ENCODE peak calls at places on chromosomes 4 and X, in five cellular contexts. One of them, this sample, is unnamed.

GRCh38 chr4:77538574-77539157 is 67.0 kb upstream of the CXCL13 start:
- DNase-seq in transverse colon: no peak
- DNase-seq in tibial nerve: no peak
- DNase-seq in SK-N-SH: no peak
- DNase-seq in A549: peak; percentile 60
- DNase-seq in this sample: no peak

GRCh38 chrX:115898382-115899001 is 272.1 kb upstream of the AGTR2 start:
- DNase-seq in transverse colon: peak; percentile 89
- DNase-seq in SK-N-SH: peak; percentile 37
- DNase-seq in tibial nerve: no peak
- DNase-seq in A549: peak; percentile 23
- DNase-seq in this sample: peak; percentile 90

GRCh38 chr4:172857026-172857425 is 311.6 kb upstream of the GALNT7 start:
- DNase-seq in tibial nerve: no peak
- DNase-seq in SK-N-SH: no peak
- DNase-seq in transverse colon: no peak
- DNase-seq in A549: no peak
- DNase-seq in this sample: no peak

GRCh38 chrX:23720117-23720677 is 22.9 kb downstream of the ACOT9 start:
- DNase-seq in transverse colon: no peak
- DNase-seq in SK-N-SH: no peak
- DNase-seq in A549: no peak
- DNase-seq in tibial nerve: no peak
- DNase-seq in this sample: no peak

GRCh38 chr4:53267026-53267425 is 98.8 kb downstream of the SCFD2 start:
- DNase-seq in tibial nerve: no peak
- DNase-seq in transverse colon: no peak
- DNase-seq in SK-N-SH: no peak
- DNase-seq in A549: no peak
- DNase-seq in this sample: no peak

GRCh38 chr4:130393246-130394041 is 1297.5 kb downstream of the C4orf33 start:
- DNase-seq in A549: no peak
- DNase-seq in tibial nerve: no peak
- DNase-seq in SK-N-SH: no peak
- DNase-seq in transverse colon: no peak
- DNase-seq in this sample: no peak

GRCh38 chr4:133154725-133155124 is 5.6 kb downstream of the PCDH10 start:
- DNase-seq in A549: peak; percentile 31
- DNase-seq in transverse colon: no peak
- DNase-seq in SK-N-SH: peak; percentile 30
- DNase-seq in tibial nerve: no peak
- DNase-seq in this sample: no peak

GRCh38 chr4:68180858-68181531 is 51.3 kb upstream of the TMPRSS11F start:
- DNase-seq in SK-N-SH: no peak
- DNase-seq in tibial nerve: no peak
- DNase-seq in A549: peak; percentile 52
- DNase-seq in transverse colon: no peak
- DNase-seq in this sample: no peak

GRCh38 chrX:143781103-143781502 is 60.6 kb upstream of the SPANXN2 start:
- DNase-seq in A549: no peak
- DNase-seq in tibial nerve: no peak
- DNase-seq in transverse colon: no peak
- DNase-seq in SK-N-SH: no peak
- DNase-seq in this sample: no peak

GRCh38 chr4:138647433-138647832 is 368.1 kb upstream of the NOCT start:
- DNase-seq in SK-N-SH: no peak
- DNase-seq in tibial nerve: no peak
- DNase-seq in transverse colon: no peak
- DNase-seq in A549: no peak
- DNase-seq in this sample: no peak

GRCh38 chr4:176193898-176194297 is 1.5 kb downstream of the SPATA4 start:
- DNase-seq in tibial nerve: no peak
- DNase-seq in A549: peak; percentile 20
- DNase-seq in SK-N-SH: no peak
- DNase-seq in transverse colon: no peak
- DNase-seq in this sample: no peak

GRCh38 chr4:108029731-108030130 is 40.0 kb downstream of the HADH start:
- DNase-seq in transverse colon: no peak
- DNase-seq in SK-N-SH: no peak
- DNase-seq in A549: no peak
- DNase-seq in tibial nerve: no peak
- DNase-seq in this sample: no peak

GRCh38 chr4:153154010-153154975 is 50.0 kb upstream of the TRIM2 start:
- DNase-seq in transverse colon: peak; percentile 50
- DNase-seq in tibial nerve: no peak
- DNase-seq in A549: peak; percentile 43
- DNase-seq in SK-N-SH: peak; percentile 54
- DNase-seq in this sample: no peak

GRCh38 chr4:78734451-78735003 is 41.6 kb upstream of the BMP2K start:
- DNase-seq in A549: no peak
- DNase-seq in transverse colon: no peak
- DNase-seq in tibial nerve: no peak
- DNase-seq in SK-N-SH: no peak
- DNase-seq in this sample: no peak

GRCh38 chr4:23291139-23291538 is 598.4 kb downstream of the GBA3 start:
- DNase-seq in A549: no peak
- DNase-seq in SK-N-SH: no peak
- DNase-seq in tibial nerve: no peak
- DNase-seq in transverse colon: no peak
- DNase-seq in this sample: no peak

GRCh38 chrX:20637351-20637750 is 370.6 kb upstream of the RPS6KA3 start:
- DNase-seq in A549: no peak
- DNase-seq in transverse colon: no peak
- DNase-seq in SK-N-SH: no peak
- DNase-seq in tibial nerve: no peak
- DNase-seq in this sample: no peak

GRCh38 chrX:102345916-102346315 is 93.9 kb downstream of the NXF2B start:
- DNase-seq in transverse colon: peak; percentile 70
- DNase-seq in A549: peak; percentile 31
- DNase-seq in tibial nerve: peak; percentile 82
- DNase-seq in SK-N-SH: peak; percentile 61
- DNase-seq in this sample: peak; percentile 75

GRCh38 chrX:50450324-50450723 is 20.3 kb downstream of the DGKK start:
- DNase-seq in SK-N-SH: no peak
- DNase-seq in A549: no peak
- DNase-seq in transverse colon: no peak
- DNase-seq in tibial nerve: no peak
- DNase-seq in this sample: no peak
- TF ChIP-seq EP300 in SK-N-SH: no peak
- TF ChIP-seq EP300 in A549: no peak
- TF ChIP-seq EP300 in transverse colon: no peak
- TF ChIP-seq EP300 in tibial nerve: no peak
- TF ChIP-seq EP300 in this sample: no peak

DNA sequence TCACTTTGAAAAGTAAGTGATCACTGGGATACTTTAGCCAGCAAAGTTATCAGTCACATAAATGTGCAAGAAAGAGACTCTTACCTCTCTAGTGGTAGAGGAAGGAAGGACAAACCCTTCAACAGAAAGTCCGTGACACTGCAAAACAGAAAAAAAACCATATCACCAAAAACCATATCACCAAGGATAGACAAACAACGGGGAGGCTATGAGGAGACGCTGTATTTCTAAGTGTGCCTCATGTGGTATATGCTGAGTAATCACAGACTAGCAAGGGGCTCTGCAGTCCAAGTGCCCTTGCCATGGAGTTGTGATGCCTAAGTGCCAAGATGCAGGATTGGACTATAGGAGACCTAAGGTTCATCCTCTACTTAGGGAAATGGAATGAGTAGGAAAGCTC is 11.5 kb upstream of the HDAC8 start:
- DNase-seq in SK-N-SH: no peak
- DNase-seq in transverse colon: no peak
- DNase-seq in A549: no peak
- DNase-seq in tibial nerve: no peak
- DNase-seq in this sample: no peak
- TF ChIP-seq EP300 in SK-N-SH: no peak
- TF ChIP-seq EP300 in transverse colon: no peak
- TF ChIP-seq EP300 in A549: no peak
- TF ChIP-seq EP300 in tibial nerve: no peak
- TF ChIP-seq EP300 in this sample: no peak

GRCh38 chr4:6888506-6889071 is 21.0 kb upstream of the TBC1D14 start:
- DNase-seq in SK-N-SH: no peak
- DNase-seq in A549: no peak
- DNase-seq in transverse colon: no peak
- DNase-seq in tibial nerve: no peak
- DNase-seq in this sample: no peak
- TF ChIP-seq EP300 in SK-N-SH: no peak
- TF ChIP-seq EP300 in A549: no peak
- TF ChIP-seq EP300 in transverse colon: no peak
- TF ChIP-seq EP300 in tibial nerve: no peak
- TF ChIP-seq EP300 in this sample: no peak

GRCh38 chr4:46372878-46373277 is 17.1 kb downstream of the GABRA2 start:
- DNase-seq in transverse colon: no peak
- DNase-seq in SK-N-SH: no peak
- DNase-seq in A549: no peak
- DNase-seq in tibial nerve: no peak
- DNase-seq in this sample: no peak
- TF ChIP-seq EP300 in transverse colon: no peak
- TF ChIP-seq EP300 in SK-N-SH: no peak
- TF ChIP-seq EP300 in A549: no peak
- TF ChIP-seq EP300 in tibial nerve: no peak
- TF ChIP-seq EP300 in this sample: no peak

DNA sequence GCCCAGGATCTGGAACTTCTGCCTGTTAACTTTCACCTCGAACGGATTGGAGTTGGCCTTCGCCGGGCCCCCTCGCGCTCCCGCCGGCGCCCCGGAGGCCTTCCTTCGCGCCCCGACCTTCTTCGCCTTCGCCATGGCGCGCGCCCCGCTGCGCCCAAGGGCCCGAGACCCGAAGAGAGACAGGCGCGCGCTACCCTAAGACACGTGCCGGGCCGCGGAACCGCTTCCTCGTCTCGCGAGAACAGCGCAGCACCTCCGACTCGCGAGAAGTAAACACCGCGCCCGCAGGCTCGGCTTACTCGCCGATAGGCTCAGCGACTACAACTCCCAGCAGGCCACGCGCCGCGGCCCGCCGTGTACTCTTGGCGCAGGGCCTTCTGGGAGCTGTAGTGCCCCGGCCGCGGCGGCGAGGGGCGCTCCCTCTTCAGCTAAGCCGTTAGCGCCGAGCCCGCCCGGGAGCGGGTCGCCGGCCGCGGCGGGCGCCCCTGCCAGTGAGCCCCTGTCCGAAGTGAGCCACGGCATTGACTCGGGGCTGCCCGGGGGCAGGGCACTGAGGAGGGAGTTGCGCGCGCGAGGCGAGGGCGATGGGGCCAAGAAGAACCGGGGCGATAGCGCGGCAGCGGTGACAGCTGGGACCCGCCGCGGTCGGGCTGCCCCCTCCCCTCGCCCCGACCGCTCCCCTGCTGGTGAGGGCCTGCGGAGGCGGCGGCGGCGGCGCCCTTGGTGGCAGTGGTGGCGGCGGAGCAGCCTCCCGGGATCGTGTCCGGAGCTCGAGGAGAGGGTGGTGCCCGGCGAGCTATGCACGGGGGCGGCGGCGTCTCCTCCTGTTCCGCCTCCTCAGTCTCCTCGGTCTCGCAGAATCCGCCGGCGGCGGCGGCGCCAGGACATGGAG is at the start of the genes GRK4 and NOP14:
- DNase-seq in A549: peak; percentile 97
- DNase-seq in transverse colon: peak; percentile 98
- DNase-seq in SK-N-SH: peak; percentile 97
- DNase-seq in tibial nerve: peak; percentile 91
- DNase-seq in this sample: peak; percentile 99
- TF ChIP-seq EP300 in A549: no peak
- TF ChIP-seq EP300 in transverse colon: no peak
- TF ChIP-seq EP300 in SK-N-SH: no peak
- TF ChIP-seq EP300 in tibial nerve: peak; percentile 87
- TF ChIP-seq EP300 in this sample: no peak

GRCh38 chr4:88737304-88738015 is 39.8 kb upstream of the NAP1L5 start:
- DNase-seq in SK-N-SH: no peak
- DNase-seq in transverse colon: peak; percentile 20
- DNase-seq in A549: no peak
- DNase-seq in tibial nerve: no peak
- DNase-seq in this sample: peak; percentile 82
- TF ChIP-seq EP300 in SK-N-SH: no peak
- TF ChIP-seq EP300 in transverse colon: no peak
- TF ChIP-seq EP300 in A549: no peak
- TF ChIP-seq EP300 in tibial nerve: no peak
- TF ChIP-seq EP300 in this sample: no peak

This sample was measured in sigmoid colon.